ENCODE peak calls at places on chromosome 18, in eight cellular contexts. One of them, this sample, is unnamed.

GRCh38 chr18:45328762-45329161 is 286.5 kb upstream of the SLC14A2 start:
- DNase-seq in OCI-M1: no peak
- DNase-seq in Right ventricle myocardium superior: no peak
- DNase-seq in brain microvascular endothelial cell: no peak
- DNase-seq in naive B cell: no peak
- DNase-seq in GM03348: peak
- DNase-seq in left ventricle myocardium inferior: no peak
- DNase-seq in psoas muscle: no peak
- DNase-seq in this sample: no peak

GRCh38 chr18:63177822-63178525 is 141.6 kb downstream of the BCL2 start:
- DNase-seq in left ventricle myocardium inferior: no peak
- DNase-seq in naive B cell: no peak
- DNase-seq in Right ventricle myocardium superior: peak
- DNase-seq in OCI-M1: no peak
- DNase-seq in GM03348: peak
- DNase-seq in psoas muscle: peak
- DNase-seq in brain microvascular endothelial cell: no peak
- DNase-seq in this sample: no peak

GRCh38 chr18:76984193-76985155 is 148.1 kb downstream of the MBP start:
- DNase-seq in naive B cell: no peak
- DNase-seq in left ventricle myocardium inferior: no peak
- DNase-seq in GM03348: no peak
- DNase-seq in psoas muscle: no peak
- DNase-seq in brain microvascular endothelial cell: no peak
- DNase-seq in Right ventricle myocardium superior: no peak
- DNase-seq in OCI-M1: no peak
- DNase-seq in this sample: no peak

GRCh38 chr18:8793445-8794132 is 88.2 kb downstream of the MTCL1 start:
- DNase-seq in brain microvascular endothelial cell: no peak
- DNase-seq in naive B cell: no peak
- DNase-seq in Right ventricle myocardium superior: no peak
- DNase-seq in GM03348: no peak
- DNase-seq in psoas muscle: no peak
- DNase-seq in OCI-M1: no peak
- DNase-seq in left ventricle myocardium inferior: no peak
- DNase-seq in this sample: no peak

GRCh38 chr18:74082476-74083070 is 65.1 kb downstream of the FBXO15 start:
- DNase-seq in OCI-M1: peak
- DNase-seq in Right ventricle myocardium superior: peak
- DNase-seq in GM03348: peak
- DNase-seq in psoas muscle: no peak
- DNase-seq in naive B cell: peak
- DNase-seq in left ventricle myocardium inferior: peak
- DNase-seq in brain microvascular endothelial cell: peak
- DNase-seq in this sample: peak

GRCh38 chr18:58779514-58779913 is 85.2 kb upstream of the ZNF532 start:
- DNase-seq in naive B cell: no peak
- DNase-seq in GM03348: no peak
- DNase-seq in psoas muscle: no peak
- DNase-seq in left ventricle myocardium inferior: no peak
- DNase-seq in OCI-M1: no peak
- DNase-seq in brain microvascular endothelial cell: no peak
- DNase-seq in Right ventricle myocardium superior: no peak
- DNase-seq in this sample: no peak

GRCh38 chr18:58216071-58216471 is 172.0 kb downstream of the NEDD4L start:
- DNase-seq in GM03348: no peak
- DNase-seq in Right ventricle myocardium superior: no peak
- DNase-seq in psoas muscle: no peak
- DNase-seq in naive B cell: no peak
- DNase-seq in left ventricle myocardium inferior: no peak
- DNase-seq in brain microvascular endothelial cell: no peak
- DNase-seq in OCI-M1: no peak
- DNase-seq in this sample: no peak

GRCh38 chr18:48216639-48217280 is 192.4 kb downstream of the ZBTB7C start:
- DNase-seq in Right ventricle myocardium superior: no peak
- DNase-seq in left ventricle myocardium inferior: no peak
- DNase-seq in OCI-M1: no peak
- DNase-seq in psoas muscle: no peak
- DNase-seq in naive B cell: no peak
- DNase-seq in brain microvascular endothelial cell: no peak
- DNase-seq in GM03348: no peak
- DNase-seq in this sample: no peak

GRCh38 chr18:39772155-39772919 is 2182.7 kb upstream of the PIK3C3 start:
- DNase-seq in left ventricle myocardium inferior: no peak
- DNase-seq in naive B cell: no peak
- DNase-seq in OCI-M1: no peak
- DNase-seq in psoas muscle: no peak
- DNase-seq in GM03348: no peak
- DNase-seq in brain microvascular endothelial cell: peak
- DNase-seq in Right ventricle myocardium superior: no peak
- DNase-seq in this sample: peak

GRCh38 chr18:59549797-59550516 is 147.3 kb downstream of the CCBE1 start:
- DNase-seq in left ventricle myocardium inferior: peak
- DNase-seq in Right ventricle myocardium superior: peak
- DNase-seq in naive B cell: no peak
- DNase-seq in brain microvascular endothelial cell: no peak
- DNase-seq in OCI-M1: no peak
- DNase-seq in psoas muscle: no peak
- DNase-seq in GM03348: no peak
- DNase-seq in this sample: peak

GRCh38 chr18:74905245-74905644 is 303.7 kb downstream of the PTGR3 start:
- DNase-seq in left ventricle myocardium inferior: peak
- DNase-seq in Right ventricle myocardium superior: no peak
- DNase-seq in GM03348: no peak
- DNase-seq in OCI-M1: no peak
- DNase-seq in psoas muscle: no peak
- DNase-seq in naive B cell: no peak
- DNase-seq in brain microvascular endothelial cell: no peak
- DNase-seq in this sample: no peak

GRCh38 chr18:65091737-65092329 is 659.0 kb upstream of the CDH7 start:
- DNase-seq in brain microvascular endothelial cell: peak
- DNase-seq in GM03348: no peak
- DNase-seq in naive B cell: no peak
- DNase-seq in OCI-M1: peak
- DNase-seq in Right ventricle myocardium superior: no peak
- DNase-seq in left ventricle myocardium inferior: no peak
- DNase-seq in psoas muscle: no peak
- DNase-seq in this sample: peak

GRCh38 chr18:45684341-45685115 is 39.5 kb upstream of the SLC14A1 start:
- DNase-seq in brain microvascular endothelial cell: no peak
- DNase-seq in left ventricle myocardium inferior: no peak
- DNase-seq in naive B cell: no peak
- DNase-seq in Right ventricle myocardium superior: no peak
- DNase-seq in GM03348: peak
- DNase-seq in OCI-M1: no peak
- DNase-seq in psoas muscle: no peak
- DNase-seq in this sample: no peak

GRCh38 chr18:59764281-59764680 is 67.1 kb upstream of the CCBE1 start:
- DNase-seq in psoas muscle: no peak
- DNase-seq in brain microvascular endothelial cell: no peak
- DNase-seq in GM03348: no peak
- DNase-seq in left ventricle myocardium inferior: no peak
- DNase-seq in Right ventricle myocardium superior: no peak
- DNase-seq in OCI-M1: no peak
- DNase-seq in naive B cell: no peak
- DNase-seq in this sample: no peak